ENCODE peak calls at places on chromosomes 2 and 18, in four cellular contexts. One of them, this sample, is unnamed.

GRCh38 chr2:5673861-5674240 is 18.3 kb upstream of the SOX11 start:
- DNase-seq in stimulated activated CD8-positive, alpha-beta memory T cell treated with anti-CD3 and anti-CD28 coated beads, Interleukin-7, amount 100 ng/mL, for 24 hours: no peak
- DNase-seq in ecto neural progenitor cell: no peak
- DNase-seq in substantia nigra: no peak
- DNase-seq in this sample: no peak

GRCh38 chr2:8549273-8549922 is 132.5 kb upstream of the ID2 start:
- DNase-seq in stimulated activated CD8-positive, alpha-beta memory T cell treated with anti-CD3 and anti-CD28 coated beads, Interleukin-7, amount 100 ng/mL, for 24 hours: no peak
- DNase-seq in substantia nigra: no peak
- DNase-seq in ecto neural progenitor cell: no peak
- DNase-seq in this sample: no peak

GRCh38 chr18:49997468-49998045 is 184.2 kb upstream of the ACAA2 start:
- DNase-seq in ecto neural progenitor cell: no peak
- DNase-seq in substantia nigra: no peak
- DNase-seq in stimulated activated CD8-positive, alpha-beta memory T cell treated with anti-CD3 and anti-CD28 coated beads, Interleukin-7, amount 100 ng/mL, for 24 hours: no peak
- DNase-seq in this sample: no peak

GRCh38 chr18:11324956-11325873 is 175.8 kb upstream of the PIEZO2 start:
- DNase-seq in stimulated activated CD8-positive, alpha-beta memory T cell treated with anti-CD3 and anti-CD28 coated beads, Interleukin-7, amount 100 ng/mL, for 24 hours: no peak
- DNase-seq in substantia nigra: no peak
- DNase-seq in ecto neural progenitor cell: no peak
- DNase-seq in this sample: no peak

GRCh38 chr2:25341031-25341727 is 546 bp downstream of the DNMT3A start:
- DNase-seq in substantia nigra: no peak
- DNase-seq in stimulated activated CD8-positive, alpha-beta memory T cell treated with anti-CD3 and anti-CD28 coated beads, Interleukin-7, amount 100 ng/mL, for 24 hours: no peak
- DNase-seq in ecto neural progenitor cell: no peak
- DNase-seq in this sample: no peak

GRCh38 chr2:3223080-3223923 is 154.3 kb downstream of the EIPR1 start:
- DNase-seq in stimulated activated CD8-positive, alpha-beta memory T cell treated with anti-CD3 and anti-CD28 coated beads, Interleukin-7, amount 100 ng/mL, for 24 hours: peak; percentile 73
- DNase-seq in ecto neural progenitor cell: no peak
- DNase-seq in substantia nigra: no peak
- DNase-seq in this sample: no peak

GRCh38 chr2:9594361-9595063 is 36.3 kb downstream of the YWHAQ start:
- DNase-seq in stimulated activated CD8-positive, alpha-beta memory T cell treated with anti-CD3 and anti-CD28 coated beads, Interleukin-7, amount 100 ng/mL, for 24 hours: no peak
- DNase-seq in ecto neural progenitor cell: no peak
- DNase-seq in substantia nigra: no peak
- DNase-seq in this sample: no peak

GRCh38 chr2:109448946-109449788 is 164.6 kb downstream of the SEPTIN10 start:
- DNase-seq in stimulated activated CD8-positive, alpha-beta memory T cell treated with anti-CD3 and anti-CD28 coated beads, Interleukin-7, amount 100 ng/mL, for 24 hours: no peak
- DNase-seq in substantia nigra: no peak
- DNase-seq in ecto neural progenitor cell: no peak
- DNase-seq in this sample: peak; percentile 55

GRCh38 chr2:86596118-86596517 is 27.5 kb downstream of the RNF103 start:
- DNase-seq in ecto neural progenitor cell: no peak
- DNase-seq in substantia nigra: no peak
- DNase-seq in stimulated activated CD8-positive, alpha-beta memory T cell treated with anti-CD3 and anti-CD28 coated beads, Interleukin-7, amount 100 ng/mL, for 24 hours: no peak
- DNase-seq in this sample: no peak

GRCh38 chr2:85564144-85564563 is 2.9 kb upstream of the GGCX start:
- DNase-seq in stimulated activated CD8-positive, alpha-beta memory T cell treated with anti-CD3 and anti-CD28 coated beads, Interleukin-7, amount 100 ng/mL, for 24 hours: no peak
- DNase-seq in ecto neural progenitor cell: no peak
- DNase-seq in substantia nigra: no peak
- DNase-seq in this sample: no peak

GRCh38 chr18:21191596-21192307 is 50.3 kb upstream of the GREB1L start:
- DNase-seq in stimulated activated CD8-positive, alpha-beta memory T cell treated with anti-CD3 and anti-CD28 coated beads, Interleukin-7, amount 100 ng/mL, for 24 hours: no peak
- DNase-seq in ecto neural progenitor cell: peak; percentile 74
- DNase-seq in substantia nigra: peak; percentile 45
- DNase-seq in this sample: peak; percentile 67

GRCh38 chr2:188966728-188967127 is 7.4 kb upstream of the COL3A1 start:
- DNase-seq in ecto neural progenitor cell: no peak
- DNase-seq in stimulated activated CD8-positive, alpha-beta memory T cell treated with anti-CD3 and anti-CD28 coated beads, Interleukin-7, amount 100 ng/mL, for 24 hours: no peak
- DNase-seq in substantia nigra: no peak
- DNase-seq in this sample: peak; percentile 21

GRCh38 chr2:57943271-57943670 is 103.3 kb upstream of the VRK2 start:
- DNase-seq in stimulated activated CD8-positive, alpha-beta memory T cell treated with anti-CD3 and anti-CD28 coated beads, Interleukin-7, amount 100 ng/mL, for 24 hours: no peak
- DNase-seq in ecto neural progenitor cell: no peak
- DNase-seq in substantia nigra: no peak
- DNase-seq in this sample: no peak

GRCh38 chr2:141015339-141016047 is 1115.3 kb downstream of the LRP1B start:
- DNase-seq in substantia nigra: peak; percentile 16
- DNase-seq in stimulated activated CD8-positive, alpha-beta memory T cell treated with anti-CD3 and anti-CD28 coated beads, Interleukin-7, amount 100 ng/mL, for 24 hours: no peak
- DNase-seq in ecto neural progenitor cell: no peak
- DNase-seq in this sample: no peak

GRCh38 chr18:21330122-21330701 is 88.2 kb downstream of the GREB1L start:
- DNase-seq in ecto neural progenitor cell: no peak
- DNase-seq in substantia nigra: no peak
- DNase-seq in stimulated activated CD8-positive, alpha-beta memory T cell treated with anti-CD3 and anti-CD28 coated beads, Interleukin-7, amount 100 ng/mL, for 24 hours: no peak
- DNase-seq in this sample: peak; percentile 54

GRCh38 chr2:188333751-188334524 is 42.3 kb downstream of the GULP1 start:
- DNase-seq in substantia nigra: no peak
- DNase-seq in stimulated activated CD8-positive, alpha-beta memory T cell treated with anti-CD3 and anti-CD28 coated beads, Interleukin-7, amount 100 ng/mL, for 24 hours: no peak
- DNase-seq in ecto neural progenitor cell: peak; percentile 79
- DNase-seq in this sample: peak; percentile 23

GRCh38 chr2:238326801-238327365 is 6.6 kb downstream of the TRAF3IP1 start:
- DNase-seq in substantia nigra: no peak
- DNase-seq in stimulated activated CD8-positive, alpha-beta memory T cell treated with anti-CD3 and anti-CD28 coated beads, Interleukin-7, amount 100 ng/mL, for 24 hours: no peak
- DNase-seq in ecto neural progenitor cell: no peak
- DNase-seq in this sample: no peak

GRCh38 chr2:233929352-233929843 is 12.2 kb downstream of the TRPM8 start:
- DNase-seq in ecto neural progenitor cell: no peak
- DNase-seq in stimulated activated CD8-positive, alpha-beta memory T cell treated with anti-CD3 and anti-CD28 coated beads, Interleukin-7, amount 100 ng/mL, for 24 hours: no peak
- DNase-seq in substantia nigra: no peak
- DNase-seq in this sample: no peak

GRCh38 chr2:119225926-119226325 is 2.3 kb downstream of the STEAP3 start:
- DNase-seq in ecto neural progenitor cell: no peak
- DNase-seq in stimulated activated CD8-positive, alpha-beta memory T cell treated with anti-CD3 and anti-CD28 coated beads, Interleukin-7, amount 100 ng/mL, for 24 hours: no peak
- DNase-seq in substantia nigra: no peak
- DNase-seq in this sample: no peak

GRCh38 chr18:74508366-74508765 is 12.2 kb downstream of the CNDP2 start:
- DNase-seq in ecto neural progenitor cell: no peak
- DNase-seq in stimulated activated CD8-positive, alpha-beta memory T cell treated with anti-CD3 and anti-CD28 coated beads, Interleukin-7, amount 100 ng/mL, for 24 hours: no peak
- DNase-seq in substantia nigra: no peak
- DNase-seq in this sample: no peak

GRCh38 chr2:151669585-151670081 is 64.6 kb downstream of the NEB start:
- DNase-seq in stimulated activated CD8-positive, alpha-beta memory T cell treated with anti-CD3 and anti-CD28 coated beads, Interleukin-7, amount 100 ng/mL, for 24 hours: no peak
- DNase-seq in ecto neural progenitor cell: no peak
- DNase-seq in substantia nigra: no peak
- DNase-seq in this sample: no peak

GRCh38 chr18:44802508-44802907 is 121.8 kb downstream of the SETBP1 start:
- DNase-seq in substantia nigra: no peak
- DNase-seq in ecto neural progenitor cell: no peak
- DNase-seq in stimulated activated CD8-positive, alpha-beta memory T cell treated with anti-CD3 and anti-CD28 coated beads, Interleukin-7, amount 100 ng/mL, for 24 hours: no peak
- DNase-seq in this sample: no peak

This sample was measured in heart left ventricle.